ENCODE peak calls at places on chromosomes 13 and 19, in nine cellular contexts. J is NCI-H1048; I is stimulated activated naive CD8-positive, alpha-beta T cell treated with anti-CD3 and anti-CD28 coated beads, Interleukin-15, Interleukin-2, amounts not matched to agents 100 U/mL and 50 U/mL, for 24 hours; S is brain microvascular endothelial cell; Q is GM23248; V is stimulated activated CD4-positive, alpha-beta T cell treated with anti-CD3 and anti-CD28 coated beads, Interleukin-1b, Interleukin-23, amount 100 ng/mL, for 1 hour; N is substantia nigra; B is lung microvascular endothelial cell; E is HTR-8/SVneo. H is an unnamed sample.

GRCh38 chr19:41449079-41449864 is 6.3 kb downstream of the ERICH4 start:
- DNase-seq in J (no peak), I (peak), S (peak), Q (peak), V (peak), N (no peak), B (peak), E (peak), H (peak)

GRCh38 chr13:108005231-108005630 is 210.1 kb downstream of the LIG4 start:
- DNase-seq in J (no peak), I (no peak), S (no peak), Q (no peak), V (no peak), N (no peak), B (no peak), E (no peak), H (no peak)

GRCh38 chr19:16153582-16154336 is 10.3 kb downstream of the HSH2D start:
- DNase-seq in J (no peak), I (no peak), S (no peak), Q (peak), V (no peak), N (no peak), B (no peak), E (no peak), H (no peak)

GRCh38 chr19:33864311-33864850 is 67.7 kb downstream of the KCTD15 start:
- DNase-seq in J (no peak), I (no peak), S (no peak), Q (no peak), V (no peak), N (no peak), B (no peak), E (no peak), H (no peak)

GRCh38 chr13:51783432-51784094 is 20.4 kb downstream of the DHRS12 start:
- DNase-seq in J (no peak), I (no peak), S (no peak), Q (no peak), V (no peak), N (no peak), B (no peak), E (no peak), H (no peak)

GRCh38 chr19:7921955-7922840 is 2.1 kb downstream of the SNAPC2 start:
- DNase-seq in J (no peak), I (no peak), S (no peak), Q (no peak), V (no peak), N (no peak), B (no peak), E (no peak), H (no peak)

GRCh38 chr13:26300140-26300539 is 46.2 kb downstream of the CDK8 start:
- DNase-seq in J (no peak), I (peak), S (peak), Q (peak), V (no peak), N (no peak), B (no peak), E (no peak), H (peak)

GRCh38 chr13:50220938-50221337 is 205.7 kb downstream of the KCNRG start:
- DNase-seq in J (no peak), I (no peak), S (no peak), Q (no peak), V (no peak), N (no peak), B (no peak), E (no peak), H (no peak)

GRCh38 chr19:42301646-42302204 is at the start of gene PRR19:
- DNase-seq in J (no peak), I (peak), S (no peak), Q (peak), V (no peak), N (no peak), B (no peak), E (no peak), H (no peak)

GRCh38 chr13:114126789-114127472 is 5.5 kb downstream of the RASA3 start:
- DNase-seq in J (no peak), I (peak), S (no peak), Q (no peak), V (no peak), N (no peak), B (no peak), E (no peak), H (no peak)

GRCh38 chr13:107650081-107650701 is 565.1 kb downstream of the LIG4 start:
- DNase-seq in J (no peak), I (peak), S (peak), Q (peak), V (no peak), N (peak), B (peak), E (peak), H (no peak)

GRCh38 chr19:10450853-10451609 is 30.7 kb downstream of the PDE4A start:
- DNase-seq in J (peak), I (peak), S (no peak), Q (no peak), V (no peak), N (no peak), B (no peak), E (no peak), H (no peak)

GRCh38 chr19:50909240-50910070 is 1.7 kb downstream of the KLK4 start:
- DNase-seq in J (peak), I (peak), S (peak), Q (peak), V (no peak), N (no peak), B (peak), E (no peak), H (peak)

GRCh38 chr13:113645329-113645728 is 12.7 kb downstream of the ATP4B start:
- DNase-seq in J (no peak), I (no peak), S (no peak), Q (no peak), V (no peak), N (no peak), B (no peak), E (no peak), H (no peak)

GRCh38 chr13:85141425-85141824 is 657.8 kb downstream of the SLITRK6 start:
- DNase-seq in J (no peak), I (no peak), S (no peak), Q (no peak), V (no peak), N (no peak), B (no peak), E (no peak), H (no peak)

GRCh38 chr13:42318570-42318969 is 46.6 kb downstream of the AKAP11 start:
- DNase-seq in J (no peak), I (no peak), S (no peak), Q (no peak), V (no peak), N (no peak), B (no peak), E (no peak), H (no peak)

GRCh38 chr19:5934779-5935472 is 20.9 kb downstream of the CAPS start:
- DNase-seq in J (no peak), I (no peak), S (peak), Q (peak), V (no peak), N (no peak), B (peak), E (no peak), H (peak)

GRCh38 chr13:40432018-40432978 is 234.1 kb downstream of the FOXO1 start:
- DNase-seq in J (no peak), I (no peak), S (no peak), Q (no peak), V (no peak), N (no peak), B (no peak), E (no peak), H (no peak)

GRCh38 chr13:36630181-36630806 is 43.5 kb upstream of the SERTM1 start:
- DNase-seq in J (no peak), I (no peak), S (no peak), Q (no peak), V (no peak), N (no peak), B (no peak), E (no peak), H (no peak)

GRCh38 chr19:35793381-35794165 is 18.2 kb downstream of the ARHGAP33 start:
- DNase-seq in J (no peak), I (no peak), S (peak), Q (peak), V (no peak), N (no peak), B (no peak), E (no peak), H (peak)

GRCh38 chr13:49655906-49656305 is 27.6 kb downstream of the ARL11 start:
- DNase-seq in J (no peak), I (no peak), S (no peak), Q (peak), V (no peak), N (no peak), B (no peak), E (no peak), H (no peak)